ENCODE peak calls at places on chromosomes 4 and X, in ten cellular contexts. A is BE2C, H is spleen, G is H1, X is pancreas, V is neural progenitor cell, F is ovary, T is body of pancreas, O is transverse colon, P is cardiac fibroblast. Q is an unnamed sample.

GRCh38 chr4:44046491-44046890 is 402.1 kb downstream of the KCTD8 start:
- DNase-seq in G (no peak), V (no peak), P (no peak), A (no peak), O (no peak), X (no peak), F (no peak), H (no peak), T (no peak), Q (no peak)

GRCh38 chr4:123453006-123453685 is 56.6 kb downstream of the SPRY1 start:
- DNase-seq in T (no peak), A (no peak), H (no peak), G (no peak), O (no peak), F (no peak), V (peak), P (peak), X (no peak), Q (peak)

GRCh38 chrX:68699960-68700746 is 52.7 kb downstream of the STARD8 start:
- DNase-seq in A (no peak), F (no peak), T (peak), O (no peak), G (no peak), V (no peak), P (peak), X (peak), H (no peak), Q (peak)

GRCh38 chr4:158783775-158784174 is 14.9 kb downstream of the FNIP2 start:
- DNase-seq in G (no peak), H (no peak), T (no peak), O (no peak), A (no peak), X (no peak), P (no peak), V (no peak), F (no peak), Q (peak)

GRCh38 chr4:127143460-127144190 is 489.1 kb upstream of the INTU start:
- DNase-seq in A (no peak), O (no peak), T (no peak), G (no peak), V (no peak), H (no peak), F (no peak), X (no peak), P (peak), Q (peak)

GRCh38 chrX:111376897-111377601 is 34.9 kb downstream of the DCX start:
- DNase-seq in G (no peak), P (no peak), V (peak), F (no peak), A (no peak), O (no peak), X (no peak), H (no peak), T (peak), Q (no peak)

GRCh38 chr4:153222162-153222789 is 18.0 kb downstream of the TRIM2 start:
- DNase-seq in V (peak), X (no peak), O (peak), H (no peak), A (peak), F (peak), G (peak), P (peak), T (peak), Q (peak)

GRCh38 chr4:54076673-54077072 is 12.3 kb upstream of the CHIC2 start:
- DNase-seq in X (no peak), F (no peak), O (no peak), H (no peak), V (no peak), P (no peak), A (no peak), G (no peak), T (no peak), Q (no peak)

GRCh38 chrX:31500920-31501319 is 429.1 kb upstream of the FTHL17 start:
- DNase-seq in P (peak), V (no peak), O (no peak), G (no peak), A (no peak), F (no peak), T (no peak), X (no peak), H (no peak), Q (peak)

GRCh38 chr4:2961411-2962098 is 1.7 kb downstream of the NOP14 start:
- DNase-seq in O (no peak), P (no peak), X (no peak), G (no peak), T (no peak), H (peak), V (peak), F (no peak), A (peak), Q (no peak)

GRCh38 chr4:92618968-92619367 is 315.2 kb downstream of the GRID2 start:
- DNase-seq in O (no peak), X (no peak), V (no peak), H (no peak), T (no peak), P (peak), F (no peak), G (no peak), A (no peak), Q (no peak)

GRCh38 chr4:182653596-182653995 is 263.6 kb downstream of the DCTD start:
- DNase-seq in H (no peak), F (no peak), O (no peak), X (no peak), P (peak), G (no peak), A (no peak), V (no peak), T (no peak), Q (peak)

GRCh38 chr4:58139269-58139668 is 1029.1 kb upstream of the IGFBP7 start:
- DNase-seq in T (no peak), X (no peak), A (no peak), P (no peak), V (no peak), F (no peak), O (no peak), G (no peak), H (no peak), Q (no peak)

GRCh38 chr4:153955306-153955705 is 166.4 kb upstream of the SFRP2 start:
- DNase-seq in A (no peak), H (no peak), X (no peak), G (no peak), P (no peak), F (no peak), V (no peak), O (no peak), T (no peak), Q (peak)

GRCh38 chr4:95027906-95028618 is 270.3 kb downstream of the BMPR1B start:
- DNase-seq in P (no peak), V (peak), T (no peak), G (no peak), A (no peak), O (no peak), F (no peak), H (no peak), X (no peak), Q (no peak)

GRCh38 chrX:15737188-15737956 is 698 bp upstream of the CA5B start:
- DNase-seq in T (no peak), H (no peak), O (no peak), V (no peak), F (no peak), P (no peak), X (no peak), G (no peak), A (no peak), Q (no peak)

GRCh38 chr4:48653217-48654014 is 126.7 kb downstream of the FRYL start:
- DNase-seq in T (peak), F (peak), P (peak), V (peak), A (peak), O (peak), H (no peak), X (no peak), G (no peak), Q (peak)

GRCh38 chr4:71807469-71807868 is 23.6 kb upstream of the GC start:
- DNase-seq in O (no peak), F (no peak), P (no peak), H (no peak), A (no peak), V (no peak), X (no peak), G (no peak), T (no peak), Q (no peak)

GRCh38 chrX:120736989-120737388 is 107.1 kb upstream of the C1GALT1C1 start:
- DNase-seq in V (no peak), X (no peak), P (no peak), T (no peak), H (no peak), F (no peak), A (no peak), G (no peak), O (no peak), Q (peak)

GRCh38 chr4:186570193-186570996 is 15.0 kb upstream of the MTNR1A start:
- DNase-seq in T (peak), G (no peak), A (no peak), P (peak), X (peak), H (no peak), O (peak), F (no peak), V (peak), Q (peak)

GRCh38 chr4:37139987-37140386 is 104.6 kb upstream of the NWD2 start:
- DNase-seq in P (no peak), T (no peak), V (no peak), O (no peak), H (no peak), X (no peak), A (no peak), G (no peak), F (no peak), Q (no peak)

GRCh38 chr4:101229116-101229515 is 118.2 kb downstream of the PPP3CA start:
- DNase-seq in X (no peak), O (no peak), F (no peak), H (no peak), T (no peak), V (no peak), A (no peak), G (no peak), P (peak), Q (no peak)

GRCh38 chrX:140943513-140943912 is 58.9 kb upstream of the SPANXB1 start:
- DNase-seq in H (no peak), G (no peak), A (no peak), F (no peak), V (no peak), T (no peak), P (no peak), O (no peak), X (no peak), Q (no peak)

GRCh38 chrX:106726485-106727437 is at the start of gene RNF128:
- DNase-seq in X (peak), G (peak), A (no peak), O (peak), V (peak), F (peak), P (peak), H (peak), T (peak), Q (peak)

GRCh38 chr4:154928640-154929257 is 147.7 kb downstream of the RBM46 start:
- DNase-seq in X (no peak), O (no peak), T (peak), G (no peak), F (no peak), H (no peak), V (peak), A (peak), P (peak), Q (peak)

GRCh38 chr4:153488719-153489384 is 22.7 kb downstream of the TMEM131L start:
- DNase-seq in G (no peak), T (no peak), H (peak), O (no peak), F (no peak), V (peak), X (no peak), A (no peak), P (peak), Q (no peak)

GRCh38 chr4:90080116-90080515 is 47.1 kb upstream of the CCSER1 start:
- DNase-seq in A (no peak), F (no peak), G (no peak), P (no peak), V (no peak), X (no peak), T (no peak), O (no peak), H (no peak), Q (no peak)

GRCh38 chr4:8112036-8112576 is 46.5 kb downstream of the ABLIM2 start:
- DNase-seq in H (no peak), X (no peak), A (no peak), F (no peak), G (no peak), V (no peak), P (no peak), O (no peak), T (no peak), Q (no peak)

GRCh38 chrX:139720979-139721378 is 13.0 kb upstream of the MCF2 start:
- DNase-seq in A (no peak), G (no peak), T (no peak), H (no peak), V (no peak), O (no peak), F (no peak), X (no peak), P (no peak), Q (no peak)

GRCh38 chr4:138189212-138189611 is 52.9 kb downstream of the SLC7A11 start:
- DNase-seq in O (no peak), G (no peak), F (no peak), V (no peak), T (no peak), A (no peak), H (no peak), P (no peak), X (no peak), Q (no peak)

GRCh38 chr4:22695917-22696316 is 3.2 kb downstream of the GBA3 start:
- DNase-seq in F (no peak), G (no peak), H (no peak), P (no peak), V (no peak), A (no peak), T (peak), X (no peak), O (peak), Q (no peak)

GRCh38 chr4:148349153-148349552 is 93.1 kb downstream of the NR3C2 start:
- DNase-seq in A (no peak), G (no peak), H (no peak), P (no peak), V (no peak), O (no peak), X (no peak), T (no peak), F (no peak), Q (no peak)

GRCh38 chr4:1109898-1110506 is 3.4 kb downstream of the RNF212 start:
- DNase-seq in O (no peak), V (no peak), P (no peak), H (no peak), F (no peak), A (no peak), G (no peak), T (no peak), X (no peak), Q (no peak)

GRCh38 chr4:24024597-24024996 is 134.8 kb upstream of the PPARGC1A start:
- DNase-seq in P (peak), H (no peak), V (no peak), A (no peak), X (no peak), O (no peak), G (no peak), F (no peak), T (no peak), Q (peak)

GRCh38 chrX:9566150-9566621 is 101.3 kb downstream of the TBL1X start:
- DNase-seq in F (peak), H (no peak), P (peak), X (peak), A (no peak), T (peak), V (no peak), G (no peak), O (peak), Q (peak)
- TF ChIP-seq CTCF in F (no peak), H (no peak), P (no peak), X (no peak), A (no peak), T (no peak), V (no peak), G (no peak), O (no peak), Q (no peak)

GRCh38 chr4:108155373-108155772 is 13.4 kb downstream of the LEF1 start:
- DNase-seq in H (no peak), O (no peak), X (no peak), T (no peak), A (peak), V (peak), F (no peak), P (no peak), G (no peak), Q (peak)
- H3K4me3 ChIP-seq in H (no peak), O (no peak), X (no peak), T (no peak), A (no peak), V (no peak), F (no peak), P (no peak), G (no peak), Q (peak)

GRCh38 chrX:14630724-14631123 is 101.4 kb downstream of the GLRA2 start:
- DNase-seq in F (no peak), V (peak), T (no peak), H (no peak), O (no peak), P (no peak), G (no peak), X (no peak), A (no peak), Q (no peak)
- TF ChIP-seq CTCF in F (no peak), V (peak), T (no peak), H (no peak), O (no peak), P (no peak), G (peak), X (no peak), A (no peak), Q (no peak)

GRCh38 chr4:55124337-55125076 is 888 bp downstream of the KDR start:
- DNase-seq in V (peak), X (no peak), F (no peak), T (no peak), A (peak), H (no peak), O (no peak), G (peak), P (peak), Q (peak)
- H3K4me3 ChIP-seq in V (peak), X (no peak), F (peak), T (no peak), A (no peak), H (peak), O (no peak), G (peak), P (peak), Q (peak)

DNA sequence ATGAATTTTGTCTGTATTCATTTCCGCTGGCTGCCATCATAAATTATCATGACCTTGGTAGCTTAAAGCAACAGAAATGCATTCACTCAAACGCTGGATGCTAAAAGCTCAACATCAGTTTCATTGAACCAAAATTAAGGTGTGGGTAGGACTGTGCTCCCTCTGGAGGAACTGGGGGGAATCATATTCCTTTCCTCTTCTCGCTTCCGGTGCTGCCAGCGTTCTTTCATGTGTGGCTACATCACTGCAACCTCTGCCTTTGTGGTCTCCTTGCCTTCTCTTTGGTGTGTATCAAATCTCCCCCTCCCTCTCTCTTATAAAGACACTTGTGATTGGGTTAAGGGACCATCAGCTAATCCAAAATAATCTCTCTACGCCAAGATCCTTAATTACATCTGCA is 39.5 kb downstream of the NEIL3 start:
- DNase-seq in G (no peak), H (no peak), O (no peak), A (no peak), F (no peak), X (no peak), T (no peak), P (no peak), V (no peak), Q (no peak)
- TF ChIP-seq CTCF in G (peak), H (no peak), O (no peak), A (peak), F (no peak), X (no peak), T (no peak), P (no peak), V (no peak), Q (no peak)

DNA sequence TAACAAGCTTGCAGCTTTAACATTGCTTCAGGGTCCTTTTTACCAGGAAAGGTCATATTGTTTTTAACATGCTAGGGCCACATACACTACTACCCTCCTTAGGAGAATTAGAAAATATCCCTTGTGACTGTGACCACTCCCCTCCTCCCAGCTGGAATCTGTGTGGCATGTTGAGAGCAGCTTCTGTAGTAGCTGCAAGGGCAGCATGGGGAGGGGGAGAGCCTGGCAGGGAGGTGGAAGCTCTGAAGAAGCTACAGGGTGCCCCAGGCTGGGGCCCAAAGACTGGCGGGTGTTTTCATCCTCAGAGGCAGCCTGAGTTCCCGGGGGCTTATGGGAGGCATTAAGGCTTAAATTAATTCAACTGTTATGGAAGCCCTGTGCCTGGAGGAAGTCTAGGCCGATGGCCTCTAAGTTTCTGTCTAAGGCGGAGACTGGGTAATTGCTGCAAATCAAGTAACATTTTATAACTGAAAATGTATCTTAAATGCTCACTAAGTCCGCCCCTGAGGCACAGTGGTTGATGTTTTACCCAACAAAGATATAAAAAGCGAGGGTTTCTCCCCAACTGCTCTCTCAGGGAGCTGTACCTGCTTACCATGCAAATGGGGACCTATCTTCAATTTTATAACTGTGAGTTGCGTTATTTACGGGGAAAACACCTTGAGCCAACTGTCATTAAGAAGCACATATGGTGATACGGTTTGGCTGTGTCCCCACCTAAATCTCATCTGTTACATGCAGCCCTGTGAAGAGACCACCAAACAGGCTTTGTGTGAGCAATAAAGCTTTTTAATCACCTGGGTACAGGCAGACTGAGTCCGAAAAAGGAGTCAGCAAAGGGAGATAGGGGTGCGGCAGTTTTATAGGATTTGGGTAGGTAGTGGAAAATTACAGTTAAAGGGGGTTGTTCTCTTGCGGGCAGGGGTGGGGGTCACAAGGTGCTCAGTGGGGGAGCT is 37.4 kb upstream of the STS start:
- DNase-seq in A (no peak), P (no peak), F (no peak), G (no peak), V (peak), H (no peak), O (no peak), T (no peak), X (no peak), Q (no peak)
- H3K4me3 ChIP-seq in A (no peak), P (no peak), F (no peak), G (no peak), V (no peak), H (no peak), O (no peak), T (no peak), X (no peak), Q (no peak)

DNA sequence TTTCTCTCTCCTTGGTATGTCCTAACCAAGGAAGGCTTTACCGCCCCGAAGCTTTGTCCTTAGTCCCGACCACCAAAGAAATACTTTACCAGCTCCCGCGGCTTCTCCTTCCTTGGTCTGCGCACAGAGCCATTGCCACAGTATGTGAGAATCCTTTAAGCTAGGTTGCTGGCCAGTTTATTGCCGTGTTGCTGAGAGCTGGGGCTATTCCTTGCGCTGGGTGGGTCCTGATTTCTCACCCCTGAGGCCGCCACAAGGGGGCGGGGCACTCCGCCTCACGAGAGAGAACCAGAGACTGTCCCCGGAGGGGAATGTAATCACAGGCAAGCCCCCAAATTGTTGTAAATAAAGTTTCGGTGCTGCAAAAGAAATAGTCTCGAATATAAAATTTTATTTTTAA is 331.0 kb upstream of the PCDH10 start:
- DNase-seq in X (no peak), F (no peak), T (no peak), H (no peak), O (no peak), A (peak), G (peak), V (peak), P (no peak), Q (no peak)
- TF ChIP-seq CTCF in X (no peak), F (no peak), T (no peak), H (no peak), O (no peak), A (no peak), G (peak), V (peak), P (no peak), Q (no peak)

Q was measured in fibroblast of mammary gland.